ENCODE peak calls at places on chromosomes 12 and 14, in eight cellular contexts. V, B, S, R, K, Z, L and D are unnamed samples.

GRCh38 chr12:70319632-70320031 is 46.5 kb upstream of the KCNMB4 start:
- DNase-seq in V (no peak), B (no peak), S (no peak), R (no peak), K (no peak), Z (no peak), L (no peak), D (no peak)

GRCh38 chr14:92973265-92973797 is 50.4 kb downstream of the CHGA start:
- DNase-seq in V (no peak), B (no peak), S (peak), R (peak), K (no peak), Z (no peak), L (no peak), D (peak)

GRCh38 chr14:92780444-92780843 is 13.7 kb upstream of the GOLGA5 start:
- DNase-seq in V (no peak), B (no peak), S (no peak), R (no peak), K (no peak), Z (no peak), L (no peak), D (no peak)

GRCh38 chr12:21438643-21439042 is 1.2 kb downstream of the PYROXD1 start:
- DNase-seq in V (no peak), B (no peak), S (no peak), R (no peak), K (no peak), Z (no peak), L (no peak), D (no peak)

GRCh38 chr12:6647083-6647604 is at the start of gene ACRBP:
- DNase-seq in V (no peak), B (no peak), S (no peak), R (no peak), K (no peak), Z (no peak), L (peak), D (no peak)

GRCh38 chr14:21385170-21385904 is 1.5 kb upstream of the SUPT16H start:
- DNase-seq in V (no peak), B (no peak), S (no peak), R (no peak), K (no peak), Z (no peak), L (no peak), D (no peak)

GRCh38 chr12:47721431-47721973 is 3.8 kb downstream of the ENDOU start:
- DNase-seq in V (no peak), B (no peak), S (no peak), R (no peak), K (no peak), Z (no peak), L (no peak), D (no peak)

GRCh38 chr14:91078095-91078737 is 17.8 kb upstream of the RPS6KA5 start:
- DNase-seq in V (peak), B (peak), S (no peak), R (no peak), K (peak), Z (no peak), L (no peak), D (no peak)

GRCh38 chr14:34063470-34064164 is 112.7 kb upstream of the EGLN3 start:
- DNase-seq in V (no peak), B (no peak), S (no peak), R (no peak), K (no peak), Z (no peak), L (no peak), D (no peak)

GRCh38 chr12:103821773-103822172 is 19.3 kb downstream of the NT5DC3 start:
- DNase-seq in V (no peak), B (no peak), S (no peak), R (no peak), K (no peak), Z (no peak), L (no peak), D (no peak)

GRCh38 chr14:60734465-60735242 is at the start of gene MNAT1:
- DNase-seq in V (no peak), B (peak), S (peak), R (peak), K (peak), Z (peak), L (peak), D (peak)

GRCh38 chr12:16325426-16325825 is 22.0 kb upstream of the MGST1 start:
- DNase-seq in V (no peak), B (no peak), S (peak), R (no peak), K (no peak), Z (no peak), L (no peak), D (peak)

GRCh38 chr12:94504386-94504785 is 44.7 kb upstream of the CEP83 start:
- DNase-seq in V (no peak), B (no peak), S (no peak), R (no peak), K (no peak), Z (no peak), L (no peak), D (no peak)

GRCh38 chr14:97336179-97336578 is 539.0 kb downstream of the VRK1 start:
- DNase-seq in V (no peak), B (peak), S (no peak), R (no peak), K (no peak), Z (no peak), L (no peak), D (no peak)